ENCODE peak calls at places on chromosomes 5 and 9, in four cellular contexts. A is HepG2, H is K562, P is H1. Y is an unnamed sample.

GRCh38 chr9:133429641-133430161 is 7.5 kb downstream of the ADAMTS13 start:
- DNase-seq in H (peak; percentile 72), P (peak; percentile 88), A (peak; percentile 21), Y (peak; percentile 75)

GRCh38 chr5:151924564-151925395 is at the start of gene GLRA1:
- DNase-seq in P (peak; percentile 92), H (peak; percentile 57), A (peak; percentile 24), Y (peak; percentile 45)

GRCh38 chr9:36970007-36970888 is 63.8 kb downstream of the PAX5 start:
- DNase-seq in P (peak; percentile 23), A (no peak), H (no peak), Y (no peak)

GRCh38 chr9:107169796-107170195 is 113.3 kb upstream of the RAD23B start:
- DNase-seq in H (no peak), A (no peak), P (no peak), Y (no peak)

GRCh38 chr9:114321759-114322158 is 1.1 kb upstream of the ORM1 start:
- DNase-seq in A (no peak), P (no peak), H (no peak), Y (no peak)

GRCh38 chr9:79384506-79384905 is 187.3 kb upstream of the TLE4 start:
- DNase-seq in H (no peak), A (no peak), P (no peak), Y (no peak)

GRCh38 chr9:27489087-27489876 is 34.8 kb upstream of the IFNK start:
- DNase-seq in A (no peak), H (no peak), P (no peak), Y (no peak)

GRCh38 chr5:1503301-1504243 is 20.2 kb downstream of the LPCAT1 start:
- DNase-seq in H (no peak), P (no peak), A (no peak), Y (no peak)

GRCh38 chr5:59319286-59319685 is 574.2 kb downstream of the PDE4D start:
- DNase-seq in A (no peak), P (no peak), H (no peak), Y (no peak)
- TF ChIP-seq TAF1 in A (no peak), P (no peak), H (no peak), Y (no peak)

GRCh38 chr9:135037521-135038250 is 49.8 kb upstream of the OLFM1 start:
- DNase-seq in P (peak; percentile 27), H (no peak), A (no peak), Y (no peak)

GRCh38 chr9:135036861-135037465 is 50.5 kb upstream of the OLFM1 start:
- DNase-seq in P (peak; percentile 27), H (no peak), A (no peak), Y (no peak)

GRCh38 chr9:135038331-135038730 is 49.1 kb upstream of the OLFM1 start:
- DNase-seq in A (no peak), H (no peak), P (peak; percentile 23), Y (no peak)

GRCh38 chr9:135034106-135034505 is 53.4 kb upstream of the OLFM1 start:
- DNase-seq in H (no peak), P (no peak), A (no peak), Y (no peak)

DNA sequence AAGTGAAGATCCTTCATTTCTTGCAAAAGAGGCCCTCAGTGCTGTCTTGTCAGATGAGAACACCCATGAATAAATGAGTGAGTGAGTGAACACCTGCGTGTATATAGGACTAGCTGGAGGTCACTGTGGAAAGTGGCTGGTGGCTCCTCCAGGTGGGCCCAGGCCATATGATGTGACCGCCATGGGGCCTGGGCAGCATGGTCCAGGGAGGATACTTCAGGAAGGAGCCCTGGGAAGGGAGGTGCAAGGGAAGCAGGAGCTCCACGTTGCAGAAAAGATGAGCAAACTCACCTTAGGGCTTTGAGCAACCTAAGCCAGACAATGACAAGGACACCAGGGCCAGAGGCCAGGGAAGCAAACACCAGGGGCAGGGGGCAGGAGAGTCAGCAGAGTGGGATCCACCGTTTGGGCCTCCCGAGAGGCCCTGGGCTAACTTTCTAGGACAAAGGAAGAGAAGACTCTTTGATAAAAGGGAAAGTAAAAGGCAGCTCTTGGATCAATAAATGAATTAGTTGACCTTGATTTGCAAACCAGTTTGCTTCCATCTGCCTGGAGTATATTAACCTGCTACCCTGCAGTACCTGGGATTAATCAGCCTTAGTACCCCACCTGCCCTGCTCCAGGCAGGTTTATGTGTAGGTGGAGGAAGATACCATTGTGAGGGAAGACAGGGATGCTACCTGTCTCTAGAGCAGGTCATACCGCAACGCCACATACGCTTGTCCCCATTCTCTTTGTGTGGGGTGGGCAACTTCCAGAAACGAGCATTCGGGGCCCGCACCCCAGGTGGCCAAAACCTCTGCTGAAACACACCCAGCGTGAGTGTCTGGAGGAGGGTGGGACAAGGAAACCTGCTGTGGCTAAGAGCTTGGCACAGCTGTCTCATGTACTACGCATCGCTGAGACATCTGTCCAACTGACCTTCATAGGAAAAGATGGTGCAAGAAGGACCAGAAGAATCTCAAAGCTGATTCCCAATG is 51.4 kb upstream of the OLFM1 start:
- DNase-seq in A (no peak), H (no peak), P (peak; percentile 22), Y (no peak)
- TF ChIP-seq YY1 in A (no peak), H (no peak), P (no peak), Y (no peak)

GRCh38 chr9:117744856-117745389 is 40.7 kb downstream of the TLR4 start:
- DNase-seq in H (no peak), A (no peak), P (no peak), Y (peak; percentile 56)
- H2AFZ ChIP-seq in H (no peak overlapping the region), A (no peak overlapping the region), P (peak overlapping the region; percentile 90), Y (no peak overlapping the region)

GRCh38 chr5:54659651-54660050 is 142.1 kb downstream of the SNX18 start:
- DNase-seq in A (no peak), H (no peak), P (no peak), Y (no peak)
- TF ChIP-seq TAF1 in A (no peak), H (no peak), P (no peak), Y (no peak)

GRCh38 chr9:76773051-76773450 is 8.8 kb downstream of the PCA3 start:
- DNase-seq in H (no peak), A (no peak), P (no peak), Y (no peak)
- TF ChIP-seq YY1 in H (no peak), A (no peak), P (no peak), Y (no peak)

GRCh38 chr9:20754556-20754955 is 70.5 kb downstream of the FOCAD start:
- DNase-seq in H (no peak), A (no peak), P (no peak), Y (no peak)
- H2AFZ ChIP-seq in H (no peak overlapping the region), A (no peak overlapping the region), P (no peak overlapping the region), Y (no peak overlapping the region)

GRCh38 chr5:138459311-138459710 is 6.0 kb upstream of the EGR1 start:
- DNase-seq in P (no peak), A (no peak), H (no peak), Y (no peak)
- TF ChIP-seq TAF1 in P (no peak), A (no peak), H (no peak), Y (no peak)